ENCODE peak calls at places on chromosomes 4 and X, in five cellular contexts. One of them, this sample, is unnamed.
A peak's percentile ranks its signal among the peaks of the same experiment; 100 is the strongest.

GRCh38 chr4:40908702-40909362 is 159.1 kb downstream of the NSUN7 start:
- DNase-seq in IMR-90: peak; percentile 76
- DNase-seq in neuronal stem cell: peak; percentile 77
- DNase-seq in mesendoderm: peak; percentile 95
- DNase-seq in mesenchymal stem cell: peak; percentile 81
- DNase-seq in this sample: peak; percentile 94

GRCh38 chr4:61380865-61381264 is 180.7 kb downstream of the ADGRL3 start:
- DNase-seq in IMR-90: no peak
- DNase-seq in neuronal stem cell: no peak
- DNase-seq in mesendoderm: peak; percentile 53
- DNase-seq in mesenchymal stem cell: no peak
- DNase-seq in this sample: no peak

GRCh38 chrX:10128386-10128785 is 28.4 kb upstream of the CLCN4 start:
- DNase-seq in IMR-90: no peak
- DNase-seq in neuronal stem cell: no peak
- DNase-seq in mesendoderm: no peak
- DNase-seq in mesenchymal stem cell: no peak
- DNase-seq in this sample: no peak

GRCh38 chr4:45475490-45475889 is 648.4 kb downstream of the GABRG1 start:
- DNase-seq in IMR-90: no peak
- DNase-seq in neuronal stem cell: no peak
- DNase-seq in mesendoderm: no peak
- DNase-seq in mesenchymal stem cell: no peak
- DNase-seq in this sample: no peak

GRCh38 chr4:142917678-142918077 is 71.6 kb upstream of the INPP4B start:
- DNase-seq in IMR-90: no peak
- DNase-seq in neuronal stem cell: no peak
- DNase-seq in mesendoderm: no peak
- DNase-seq in mesenchymal stem cell: no peak
- DNase-seq in this sample: no peak

GRCh38 chr4:7422098-7422897 is 12.4 kb downstream of the PSAPL1 start:
- DNase-seq in IMR-90: no peak
- DNase-seq in neuronal stem cell: no peak
- DNase-seq in mesendoderm: no peak
- DNase-seq in mesenchymal stem cell: no peak
- DNase-seq in this sample: peak; percentile 17

GRCh38 chrX:20118065-20118824 is 1.5 kb upstream of the MAP7D2 start:
- DNase-seq in IMR-90: no peak
- DNase-seq in neuronal stem cell: no peak
- DNase-seq in mesendoderm: no peak
- DNase-seq in mesenchymal stem cell: no peak
- DNase-seq in this sample: no peak

GRCh38 chr4:151866266-151866918 is 105.6 kb upstream of the GATB start:
- DNase-seq in IMR-90: no peak
- DNase-seq in neuronal stem cell: no peak
- DNase-seq in mesendoderm: peak; percentile 8
- DNase-seq in mesenchymal stem cell: no peak
- DNase-seq in this sample: no peak

GRCh38 chr4:77418333-77418732 is 187.3 kb upstream of the CXCL13 start:
- DNase-seq in IMR-90: no peak
- DNase-seq in neuronal stem cell: no peak
- DNase-seq in mesendoderm: peak; percentile 36
- DNase-seq in mesenchymal stem cell: no peak
- DNase-seq in this sample: no peak

GRCh38 chrX:42089014-42089413 is 165.7 kb upstream of the CASK start:
- DNase-seq in IMR-90: no peak
- DNase-seq in neuronal stem cell: peak; percentile 2
- DNase-seq in mesendoderm: no peak
- DNase-seq in mesenchymal stem cell: no peak
- DNase-seq in this sample: peak; percentile 38

GRCh38 chr4:48777739-48778138 is 2.3 kb downstream of the FRYL start:
- DNase-seq in IMR-90: no peak
- DNase-seq in neuronal stem cell: no peak
- DNase-seq in mesendoderm: no peak
- DNase-seq in mesenchymal stem cell: no peak
- DNase-seq in this sample: no peak

GRCh38 chr4:144666539-144667175 is 20.7 kb downstream of the HHIP start:
- DNase-seq in IMR-90: peak; percentile 65
- DNase-seq in neuronal stem cell: no peak
- DNase-seq in mesendoderm: peak; percentile 33
- DNase-seq in mesenchymal stem cell: peak; percentile 3
- DNase-seq in this sample: no peak

GRCh38 chrX:46179748-46180147 is 365.5 kb downstream of the ZNF674 start:
- DNase-seq in IMR-90: no peak
- DNase-seq in neuronal stem cell: no peak
- DNase-seq in mesendoderm: no peak
- DNase-seq in mesenchymal stem cell: no peak
- DNase-seq in this sample: no peak

GRCh38 chrX:96924581-96924980 is 40.9 kb downstream of the RPA4 start:
- DNase-seq in IMR-90: no peak
- DNase-seq in neuronal stem cell: no peak
- DNase-seq in mesendoderm: no peak
- DNase-seq in mesenchymal stem cell: no peak
- DNase-seq in this sample: no peak

GRCh38 chr4:2417196-2417764 is 1.2 kb downstream of the ZFYVE28 start:
- DNase-seq in IMR-90: no peak
- DNase-seq in neuronal stem cell: no peak
- DNase-seq in mesendoderm: no peak
- DNase-seq in mesenchymal stem cell: peak; percentile 35
- DNase-seq in this sample: no peak

GRCh38 chr4:159070742-159071141 is 32.1 kb upstream of the RAPGEF2 start:
- DNase-seq in IMR-90: peak; percentile 74
- DNase-seq in neuronal stem cell: no peak
- DNase-seq in mesendoderm: no peak
- DNase-seq in mesenchymal stem cell: peak; percentile 7
- DNase-seq in this sample: no peak

GRCh38 chr4:131644619-131645018 is 1504.5 kb upstream of the PCDH10 start:
- DNase-seq in IMR-90: peak; percentile 2
- DNase-seq in neuronal stem cell: peak; percentile 6
- DNase-seq in mesendoderm: peak; percentile 88
- DNase-seq in mesenchymal stem cell: peak; percentile 50
- DNase-seq in this sample: peak; percentile 76

GRCh38 chrX:33204889-33205288 is 6.5 kb downstream of the DMD start:
- DNase-seq in IMR-90: peak; percentile 59
- DNase-seq in neuronal stem cell: no peak
- DNase-seq in mesendoderm: no peak
- DNase-seq in mesenchymal stem cell: no peak
- DNase-seq in this sample: no peak

GRCh38 chrX:71195959-71196727 is 26.9 kb upstream of the GJB1 start:
- DNase-seq in IMR-90: no peak
- DNase-seq in neuronal stem cell: no peak
- DNase-seq in mesendoderm: peak; percentile 65
- DNase-seq in mesenchymal stem cell: no peak
- DNase-seq in this sample: peak; percentile 38

GRCh38 chrX:119682019-119682989 is 10.7 kb downstream of the SEPTIN6 start:
- DNase-seq in IMR-90: no peak
- DNase-seq in neuronal stem cell: no peak
- DNase-seq in mesendoderm: no peak
- DNase-seq in mesenchymal stem cell: no peak
- DNase-seq in this sample: no peak

GRCh38 chr4:103204114-103204513 is 6.0 kb upstream of the CENPE start:
- DNase-seq in IMR-90: no peak
- DNase-seq in neuronal stem cell: no peak
- DNase-seq in mesendoderm: no peak
- DNase-seq in mesenchymal stem cell: peak; percentile 18
- DNase-seq in this sample: no peak

GRCh38 chr4:102858828-102859464 is 9.8 kb upstream of the CISD2 start:
- DNase-seq in IMR-90: no peak
- DNase-seq in neuronal stem cell: no peak
- DNase-seq in mesendoderm: no peak
- DNase-seq in mesenchymal stem cell: no peak
- DNase-seq in this sample: no peak

GRCh38 chr4:7043521-7044414 is 596 bp downstream of the TADA2B start:
- DNase-seq in IMR-90: peak; percentile 38
- DNase-seq in neuronal stem cell: no peak
- DNase-seq in mesendoderm: peak; percentile 40
- DNase-seq in mesenchymal stem cell: peak; percentile 55
- DNase-seq in this sample: no peak

GRCh38 chr4:24659241-24659961 is 75.0 kb upstream of the DHX15 start:
- DNase-seq in IMR-90: no peak
- DNase-seq in neuronal stem cell: no peak
- DNase-seq in mesendoderm: peak; percentile 59
- DNase-seq in mesenchymal stem cell: no peak
- DNase-seq in this sample: no peak
- H2AK5ac ChIP-seq in IMR-90: no peak overlapping the region
- H2AK5ac ChIP-seq in neuronal stem cell: no peak overlapping the region
- H2AK5ac ChIP-seq in mesendoderm: no peak overlapping the region
- H2AK5ac ChIP-seq in mesenchymal stem cell: no peak overlapping the region
- H2AK5ac ChIP-seq in this sample: no peak overlapping the region

GRCh38 chr4:122966201-122966600 is 43.8 kb upstream of the NUDT6 start:
- DNase-seq in IMR-90: no peak
- DNase-seq in neuronal stem cell: no peak
- DNase-seq in mesendoderm: no peak
- DNase-seq in mesenchymal stem cell: no peak
- DNase-seq in this sample: no peak

GRCh38 chr4:122958505-122958904 is 36.1 kb upstream of the NUDT6 start:
- DNase-seq in IMR-90: no peak
- DNase-seq in neuronal stem cell: no peak
- DNase-seq in mesendoderm: peak; percentile 5
- DNase-seq in mesenchymal stem cell: no peak
- DNase-seq in this sample: no peak

GRCh38 chr4:122963222-122963621 is 40.8 kb upstream of the NUDT6 start:
- DNase-seq in IMR-90: peak; percentile 45
- DNase-seq in neuronal stem cell: no peak
- DNase-seq in mesendoderm: no peak
- DNase-seq in mesenchymal stem cell: peak; percentile 60
- DNase-seq in this sample: no peak

GRCh38 chr4:122959441-122959840 is 37.0 kb upstream of the NUDT6 start:
- DNase-seq in IMR-90: no peak
- DNase-seq in neuronal stem cell: no peak
- DNase-seq in mesendoderm: no peak
- DNase-seq in mesenchymal stem cell: peak; percentile 20
- DNase-seq in this sample: no peak

GRCh38 chr4:122960298-122960985 is 38.0 kb upstream of the NUDT6 start:
- DNase-seq in IMR-90: peak; percentile 20
- DNase-seq in neuronal stem cell: no peak
- DNase-seq in mesendoderm: no peak
- DNase-seq in mesenchymal stem cell: peak; percentile 85
- DNase-seq in this sample: no peak
- H3K4me2 ChIP-seq in IMR-90: peak overlapping the region; percentile 7
- H3K4me2 ChIP-seq in neuronal stem cell: no peak overlapping the region
- H3K4me2 ChIP-seq in mesendoderm: no peak overlapping the region
- H3K4me2 ChIP-seq in mesenchymal stem cell: no peak overlapping the region
- H3K4me2 ChIP-seq in this sample: no peak overlapping the region

DNA sequence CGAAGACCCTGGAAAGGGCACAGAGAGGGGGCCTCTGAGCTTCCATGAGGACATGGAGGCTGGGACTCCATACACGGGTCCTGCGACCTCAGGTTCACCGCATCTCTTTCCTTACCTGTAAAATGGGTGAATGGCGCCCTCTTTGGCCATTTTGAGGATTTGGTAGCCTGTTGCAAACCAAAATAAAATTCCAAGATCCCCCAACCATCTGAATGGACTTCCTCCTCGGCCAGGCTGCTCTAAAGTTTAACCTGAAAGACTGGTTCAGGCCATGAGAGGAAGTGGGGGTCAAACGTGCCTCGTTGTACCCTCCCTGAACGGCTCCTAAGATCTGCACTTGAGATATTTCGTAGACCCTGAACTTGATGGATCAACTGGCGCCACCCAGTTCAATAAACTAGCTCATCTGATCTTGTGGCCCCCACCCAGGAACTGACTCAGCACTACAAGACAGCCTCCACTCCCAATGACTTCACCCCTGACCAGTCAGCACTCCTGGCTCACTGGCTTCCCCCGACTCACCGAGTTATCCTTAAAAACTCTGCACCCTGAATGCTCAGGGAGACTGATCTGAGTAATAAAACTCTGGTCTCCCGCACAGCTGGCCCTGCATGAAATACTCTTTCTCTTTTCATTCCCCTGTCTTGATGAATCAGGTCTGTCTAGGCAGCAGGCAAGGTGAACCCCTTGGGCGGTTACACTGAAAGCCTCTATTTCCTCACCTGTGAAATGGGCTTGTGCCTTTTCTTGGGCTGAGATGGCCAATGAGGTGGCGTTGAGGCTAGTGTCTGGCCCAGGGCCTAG is 32.9 kb upstream of the GPR78 start:
- DNase-seq in IMR-90: peak; percentile 51
- DNase-seq in neuronal stem cell: peak; percentile 17
- DNase-seq in mesendoderm: peak; percentile 90
- DNase-seq in mesenchymal stem cell: no peak
- DNase-seq in this sample: peak; percentile 75
- H2AK5ac ChIP-seq in IMR-90: no peak overlapping the region
- H2AK5ac ChIP-seq in neuronal stem cell: peak overlapping the region; percentile 80
- H2AK5ac ChIP-seq in mesendoderm: peak overlapping the region; percentile 45
- H2AK5ac ChIP-seq in mesenchymal stem cell: no peak overlapping the region
- H2AK5ac ChIP-seq in this sample: no peak overlapping the region

GRCh38 chr4:4507923-4508322 is 33.9 kb downstream of the STX18 start:
- DNase-seq in IMR-90: no peak
- DNase-seq in neuronal stem cell: no peak
- DNase-seq in mesendoderm: no peak
- DNase-seq in mesenchymal stem cell: no peak
- DNase-seq in this sample: no peak

GRCh38 chr4:4507403-4507802 is 34.4 kb downstream of the STX18 start:
- DNase-seq in IMR-90: no peak
- DNase-seq in neuronal stem cell: no peak
- DNase-seq in mesendoderm: no peak
- DNase-seq in mesenchymal stem cell: no peak
- DNase-seq in this sample: no peak

GRCh38 chr4:4509521-4509920 is 32.3 kb downstream of the STX18 start:
- DNase-seq in IMR-90: no peak
- DNase-seq in neuronal stem cell: no peak
- DNase-seq in mesendoderm: no peak
- DNase-seq in mesenchymal stem cell: no peak
- DNase-seq in this sample: no peak

GRCh38 chr4:4506961-4507360 is 34.9 kb downstream of the STX18 start:
- DNase-seq in IMR-90: no peak
- DNase-seq in neuronal stem cell: no peak
- DNase-seq in mesendoderm: no peak
- DNase-seq in mesenchymal stem cell: no peak
- DNase-seq in this sample: no peak

GRCh38 chr4:4512282-4512681 is 29.6 kb downstream of the STX18 start:
- DNase-seq in IMR-90: no peak
- DNase-seq in neuronal stem cell: no peak
- DNase-seq in mesendoderm: no peak
- DNase-seq in mesenchymal stem cell: no peak
- DNase-seq in this sample: no peak
- H3K4me2 ChIP-seq in IMR-90: no peak overlapping the region
- H3K4me2 ChIP-seq in neuronal stem cell: no peak overlapping the region
- H3K4me2 ChIP-seq in mesendoderm: no peak overlapping the region
- H3K4me2 ChIP-seq in mesenchymal stem cell: no peak overlapping the region
- H3K4me2 ChIP-seq in this sample: no peak overlapping the region

GRCh38 chr4:36042122-36042970 is 202.0 kb downstream of the ARAP2 start:
- DNase-seq in IMR-90: no peak
- DNase-seq in neuronal stem cell: no peak
- DNase-seq in mesendoderm: no peak
- DNase-seq in mesenchymal stem cell: no peak
- DNase-seq in this sample: no peak

GRCh38 chr4:36037127-36037526 is 207.2 kb downstream of the ARAP2 start:
- DNase-seq in IMR-90: no peak
- DNase-seq in neuronal stem cell: no peak
- DNase-seq in mesendoderm: no peak
- DNase-seq in mesenchymal stem cell: no peak
- DNase-seq in this sample: no peak

GRCh38 chr4:36039031-36039430 is 205.3 kb downstream of the ARAP2 start:
- DNase-seq in IMR-90: no peak
- DNase-seq in neuronal stem cell: no peak
- DNase-seq in mesendoderm: peak; percentile 6
- DNase-seq in mesenchymal stem cell: no peak
- DNase-seq in this sample: no peak

GRCh38 chr4:36041340-36041739 is 203.0 kb downstream of the ARAP2 start:
- DNase-seq in IMR-90: no peak
- DNase-seq in neuronal stem cell: no peak
- DNase-seq in mesendoderm: no peak
- DNase-seq in mesenchymal stem cell: no peak
- DNase-seq in this sample: no peak

GRCh38 chr4:36038521-36038920 is 205.8 kb downstream of the ARAP2 start:
- DNase-seq in IMR-90: no peak
- DNase-seq in neuronal stem cell: no peak
- DNase-seq in mesendoderm: no peak
- DNase-seq in mesenchymal stem cell: no peak
- DNase-seq in this sample: no peak
- H2AK5ac ChIP-seq in IMR-90: no peak overlapping the region
- H2AK5ac ChIP-seq in neuronal stem cell: no peak overlapping the region
- H2AK5ac ChIP-seq in mesendoderm: no peak overlapping the region
- H2AK5ac ChIP-seq in mesenchymal stem cell: no peak overlapping the region
- H2AK5ac ChIP-seq in this sample: no peak overlapping the region